ENCODE peak calls at places on chromosomes 6 and 20, in seven cellular contexts. T is H9, D is ascending aorta, K is IMR-90, A is PC-3, I is breast epithelium, M is neural progenitor cell. E is an unnamed sample. For H3K9me3, the result is how much of the 10 kb centered on the place peaks cover.

GRCh38 chr20:19423097-19423891 is 210.9 kb downstream of the SLC24A3 start:
- DNase-seq in T (no peak), A (no peak), I (no peak), K (no peak), M (peak), D (no peak), E (no peak)

GRCh38 chr6:10831609-10832008 is 6.7 kb downstream of the MAK start:
- DNase-seq in M (no peak), A (no peak), D (no peak), I (no peak), T (no peak), K (no peak), E (no peak)

GRCh38 chr20:64105846-64106434 is 1.4 kb downstream of the NPBWR2 start:
- DNase-seq in D (peak), A (no peak), T (no peak), K (no peak), I (no peak), M (no peak), E (no peak)

GRCh38 chr6:74735304-74735703 is 470.5 kb downstream of the COL12A1 start:
- DNase-seq in K (peak), T (no peak), I (no peak), A (peak), M (no peak), D (peak), E (no peak)

GRCh38 chr6:22153384-22154158 is 143.3 kb downstream of the PRL start:
- DNase-seq in T (no peak), D (no peak), M (no peak), I (no peak), A (no peak), K (peak), E (no peak)

GRCh38 chr6:131443514-131443913 is 129.5 kb upstream of the ARG1 start:
- DNase-seq in I (no peak), T (no peak), M (no peak), A (no peak), K (no peak), D (no peak), E (no peak)

GRCh38 chr6:5025911-5026819 is 22.3 kb upstream of the RPP40 start:
- DNase-seq in I (no peak), A (no peak), K (peak), T (peak), M (peak), D (peak), E (peak)

GRCh38 chr6:44525761-44526351 is 138.3 kb downstream of the CDC5L start:
- DNase-seq in K (no peak), A (no peak), I (no peak), D (no peak), M (no peak), T (peak), E (no peak)

GRCh38 chr20:25285091-25285647 is 37.3 kb downstream of the PYGB start:
- DNase-seq in T (no peak), D (peak), K (no peak), A (no peak), M (no peak), I (peak), E (peak)

GRCh38 chr20:52959125-52959524 is 13.0 kb upstream of the TSHZ2 start:
- DNase-seq in M (peak), T (no peak), I (no peak), K (no peak), A (no peak), D (no peak), E (no peak)

GRCh38 chr6:157596886-157597285 is 215.9 kb downstream of the ZDHHC14 start:
- DNase-seq in D (no peak), I (no peak), A (no peak), K (peak), M (no peak), T (no peak), E (no peak)
- H3K9me3 ChIP-seq in D (under half), I (under half), A (under half), K (under half), M (under half), T (under half), E (under half)

DNA sequence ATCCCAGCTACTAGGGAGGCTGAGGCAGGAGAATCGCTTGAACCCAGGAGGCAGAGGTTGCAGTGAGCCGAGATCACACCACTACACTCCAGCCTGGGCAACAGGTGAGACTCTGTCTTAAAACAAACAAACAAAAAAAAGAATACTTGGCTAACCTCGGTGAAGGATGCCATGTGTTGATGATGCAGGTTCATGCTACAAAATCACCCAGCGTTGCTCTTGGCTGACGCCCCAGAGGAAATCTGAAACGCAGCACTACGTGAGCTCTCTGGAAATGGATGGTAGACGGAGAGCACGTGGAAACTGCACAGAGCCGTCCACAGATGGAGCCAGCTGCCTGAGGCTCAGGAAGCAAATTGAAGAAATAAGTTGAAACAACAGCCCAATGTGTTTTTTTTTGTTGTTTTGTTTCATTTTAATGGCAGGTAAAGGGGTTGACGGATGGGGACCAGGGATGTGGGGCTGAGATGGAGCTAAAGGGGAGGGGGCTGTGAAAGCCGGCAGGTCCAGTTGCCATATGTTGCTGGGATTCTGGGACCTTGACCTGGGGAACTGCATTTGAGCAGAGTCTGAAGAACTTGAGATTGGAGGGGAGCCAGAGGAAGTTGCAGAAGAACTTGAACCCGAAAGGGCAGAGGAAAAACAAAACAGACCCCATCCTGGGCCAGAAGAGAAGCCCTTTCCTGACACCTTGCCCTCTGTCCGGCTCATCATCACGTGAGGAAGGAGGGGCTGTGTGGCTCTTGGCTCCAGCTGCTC is 12.8 kb upstream of the MANBAL start:
- DNase-seq in M (no peak), I (no peak), T (no peak), A (peak), D (peak), K (peak), E (peak)
- TF ChIP-seq CTCF in M (no peak), I (no peak), T (no peak), A (peak), D (peak), K (peak), E (no peak)

GRCh38 chr6:137181876-137182653 is 8.6 kb upstream of the IL22RA2 start:
- DNase-seq in K (no peak), M (no peak), T (no peak), A (no peak), I (no peak), D (no peak), E (no peak)
- H3K9me3 ChIP-seq in K (under half), M (under half), T (under half), A (under half), I (under half), D (under half), E (under half)

GRCh38 chr6:30515967-30516753 is 26.9 kb downstream of the HLA-E start:
- DNase-seq in D (peak), T (peak), M (peak), K (peak), I (peak), A (peak), E (peak)

GRCh38 chr6:30515106-30515505 is 25.8 kb downstream of the HLA-E start:
- DNase-seq in K (no peak), T (peak), A (no peak), M (peak), D (no peak), I (no peak), E (no peak)

GRCh38 chr6:30518505-30518850 is 29.2 kb downstream of the HLA-E start:
- DNase-seq in I (no peak), M (no peak), T (no peak), D (no peak), A (peak), K (no peak), E (no peak)

GRCh38 chr6:30520480-30520992 is 31.2 kb downstream of the HLA-E start:
- DNase-seq in K (no peak), D (no peak), I (no peak), T (no peak), M (no peak), A (peak), E (no peak)
- TF ChIP-seq CTCF in K (no peak), D (no peak), I (no peak), T (no peak), M (no peak), A (no peak), E (no peak)

GRCh38 chr20:931401-931800 is 15.3 kb upstream of the ANGPT4 start:
- DNase-seq in D (no peak), M (peak), T (no peak), A (peak), I (no peak), K (no peak), E (no peak)
- H3K9me3 ChIP-seq in D (under half), M (under half), T (under half), A (under half), I (under half), K (under half), E (under half)

GRCh38 chr6:3057063-3057462 is 11.2 kb upstream of the RIPK1 start:
- DNase-seq in T (no peak), M (no peak), I (no peak), D (no peak), A (no peak), K (no peak), E (no peak)

GRCh38 chr6:3063733-3064700 is 4.3 kb upstream of the RIPK1 start:
- DNase-seq in M (peak), I (peak), A (peak), K (peak), T (peak), D (peak), E (peak)

GRCh38 chr6:3058957-3059356 is 9.3 kb upstream of the RIPK1 start:
- DNase-seq in M (no peak), T (no peak), A (no peak), K (no peak), D (no peak), I (no peak), E (no peak)

DNA sequence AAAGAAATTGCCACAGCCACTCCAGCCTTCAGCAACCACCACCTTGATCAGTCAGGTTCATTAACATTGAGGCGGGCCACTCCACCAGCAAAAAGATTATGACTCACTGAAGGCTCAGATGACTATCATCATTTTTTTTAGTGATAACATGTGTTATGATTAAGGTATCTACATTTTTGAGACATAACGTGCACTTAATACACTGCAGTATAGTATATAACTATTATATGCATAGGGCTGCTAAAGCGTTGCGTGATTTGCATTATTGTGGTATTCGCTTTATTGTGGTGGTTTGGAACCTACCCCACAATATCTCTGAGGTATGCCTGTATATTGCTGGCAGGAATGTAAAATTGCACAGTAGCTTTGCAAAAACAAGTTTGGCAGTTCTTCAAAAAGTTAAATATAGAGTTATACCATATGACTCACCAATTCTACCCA is 6.8 kb upstream of the RIPK1 start:
- DNase-seq in A (peak), D (no peak), M (no peak), T (no peak), I (no peak), K (peak), E (no peak)
- TF ChIP-seq CTCF in A (no peak), D (no peak), M (no peak), T (no peak), I (no peak), K (peak), E (no peak)

DNA sequence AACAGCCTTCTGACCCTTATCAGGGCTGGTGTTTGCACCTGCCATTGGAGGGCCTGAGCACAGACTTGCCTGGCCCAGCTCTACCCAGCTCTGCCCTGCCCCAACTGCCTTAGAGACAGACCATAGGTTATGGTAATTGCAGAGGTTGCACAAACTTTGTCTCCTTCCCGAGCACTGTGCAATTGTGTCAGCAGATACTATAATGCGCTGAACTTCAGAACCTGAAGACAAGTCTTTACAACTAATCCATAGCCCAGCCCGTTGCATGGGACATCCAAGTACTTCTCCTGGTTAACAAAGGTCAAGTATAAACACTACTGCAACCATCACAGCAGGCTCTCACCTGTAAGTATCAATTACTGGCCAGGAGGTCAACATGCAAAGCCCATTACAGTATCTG is 58.6 kb downstream of the PDSS2 start:
- DNase-seq in K (no peak), D (no peak), T (no peak), A (no peak), M (no peak), I (no peak), E (no peak)
- H3K9me3 ChIP-seq in K (under half), D (under half), T (under half), A (under half), M (under half), I (under half), E (under half)

DNA sequence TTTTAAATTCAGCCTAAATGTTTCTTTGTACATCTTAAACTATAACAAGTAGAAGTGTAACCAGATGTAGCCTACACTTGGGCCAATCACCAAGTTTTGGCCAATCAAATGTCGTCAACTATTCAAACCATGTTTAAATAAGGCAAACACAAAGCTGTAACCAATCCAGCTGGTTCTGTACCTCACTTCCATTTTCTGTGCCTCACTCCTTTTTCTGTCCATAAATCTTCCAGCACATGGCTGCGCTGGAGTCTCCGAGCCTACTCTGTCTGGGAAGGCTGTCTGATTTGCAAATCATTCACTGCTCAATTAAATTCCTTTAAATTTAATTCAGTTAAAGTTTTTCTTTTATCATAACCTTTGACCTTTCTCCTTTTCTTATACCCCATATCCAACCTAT is 7.7 kb upstream of the AHI1 start:
- DNase-seq in I (no peak), K (no peak), A (no peak), D (no peak), T (no peak), M (no peak), E (no peak)
- TF ChIP-seq CTCF in I (no peak), K (no peak), A (no peak), D (no peak), T (no peak), M (no peak), E (no peak)

DNA sequence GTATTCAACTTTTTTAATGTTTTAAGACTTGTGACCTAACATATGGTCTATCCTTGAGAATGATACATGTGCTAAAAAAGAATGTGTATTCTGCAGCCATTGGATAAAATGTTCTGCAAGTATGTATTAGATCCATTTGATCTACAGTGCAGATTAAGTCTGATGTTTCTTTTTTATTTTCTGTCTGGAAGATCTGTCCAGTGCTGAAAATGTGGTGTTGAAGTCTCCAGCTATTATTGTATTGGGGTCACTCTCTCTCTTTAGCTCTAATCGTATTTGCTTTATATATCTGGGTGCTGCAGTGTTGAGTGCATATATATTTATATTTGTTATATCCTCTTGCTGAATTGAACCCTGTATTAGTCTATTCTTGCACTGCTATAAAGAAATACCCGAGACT is 44.2 kb upstream of the TRIM39 start:
- DNase-seq in T (no peak), I (no peak), A (no peak), K (no peak), D (no peak), M (no peak), E (no peak)
- H3K9me3 ChIP-seq in T (under half), I (half or more), A (under half), K (under half), D (half or more), M (half or more), E (under half)